ENCODE peak calls at places on chromosomes 5 and 9, in five cellular contexts. H is cardiac fibroblast, W is progenitor cell of endocrine pancreas, Z is NCI-H2081, Y is NCI-H446. Q is an unnamed sample.

GRCh38 chr5:136054133-136054996 is 25.6 kb downstream of the TGFBI start:
- DNase-seq in W (no peak), Y (no peak), H (peak; percentile 49), Z (no peak), Q (peak; percentile 85)

GRCh38 chr9:75185585-75186170 is 97.4 kb downstream of the OSTF1 start:
- DNase-seq in Z (no peak), Y (peak; percentile 58), H (peak; percentile 49), W (no peak), Q (no peak)

GRCh38 chr5:53994148-53994547 is 316.2 kb downstream of the ARL15 start:
- DNase-seq in W (no peak), H (peak; percentile 63), Z (no peak), Y (no peak), Q (peak; percentile 73)

GRCh38 chr5:151092750-151093149 is 11.9 kb upstream of the TNIP1 start:
- DNase-seq in Z (no peak), W (no peak), H (peak; percentile 60), Y (no peak), Q (peak; percentile 56)

GRCh38 chr5:164532226-164532937 is 1027.0 kb downstream of the MAT2B start:
- DNase-seq in W (no peak), Z (no peak), Y (peak; percentile 17), H (no peak), Q (no peak)

GRCh38 chr5:175243441-175243840 is 200.5 kb downstream of the DRD1 start:
- DNase-seq in H (no peak), Z (no peak), Y (no peak), W (no peak), Q (no peak)

GRCh38 chr9:130530932-130531331 is 48.4 kb upstream of the FUBP3 start:
- DNase-seq in Z (no peak), W (no peak), Y (peak; percentile 13), H (peak; percentile 82), Q (peak; percentile 36)

GRCh38 chr9:93897075-93897970 is 57.8 kb downstream of the BARX1 start:
- DNase-seq in Z (no peak), W (peak; percentile 8), H (no peak), Y (no peak), Q (no peak)

GRCh38 chr5:57302643-57303042 is 128.8 kb downstream of the GPBP1 start:
- DNase-seq in W (no peak), H (peak; percentile 42), Y (no peak), Z (no peak), Q (no peak)

GRCh38 chr5:1251678-1252580 is 26.7 kb downstream of the SLC6A18 start:
- DNase-seq in Z (no peak), W (no peak), H (no peak), Y (no peak), Q (no peak)

GRCh38 chr5:58240286-58240685 is 219.6 kb downstream of the PLK2 start:
- DNase-seq in Z (no peak), H (peak; percentile 30), Y (no peak), W (no peak), Q (no peak)

GRCh38 chr9:83625120-83625710 is 2.3 kb downstream of the IDNK start:
- DNase-seq in H (no peak), W (no peak), Z (no peak), Y (no peak), Q (no peak)

GRCh38 chr5:172778223-172778814 is 7.3 kb upstream of the DUSP1 start:
- DNase-seq in Z (no peak), W (peak; percentile 43), H (peak; percentile 75), Y (no peak), Q (peak; percentile 70)

GRCh38 chr5:135211083-135211790 is 177.2 kb upstream of the PITX1 start:
- DNase-seq in Z (no peak), W (no peak), Y (peak; percentile 7), H (no peak), Q (no peak)

GRCh38 chr9:123080444-123080843 is 47.0 kb downstream of the GPR21 start:
- DNase-seq in Y (no peak), H (no peak), Z (no peak), W (no peak), Q (no peak)

GRCh38 chr5:95020382-95020781 is 264.5 kb downstream of the MCTP1 start:
- DNase-seq in W (no peak), Z (no peak), Y (no peak), H (no peak), Q (no peak)

GRCh38 chr5:117889592-117889991 is 1098.8 kb downstream of the DTWD2 start:
- DNase-seq in Z (no peak), Y (no peak), W (no peak), H (peak; percentile 68), Q (peak; percentile 33)

GRCh38 chr5:180439911-180440769 is 54.0 kb upstream of the CNOT6 start:
- DNase-seq in Z (no peak), W (no peak), Y (no peak), H (no peak), Q (no peak)

GRCh38 chr5:53008751-53009150 is 19.6 kb downstream of the ITGA2 start:
- DNase-seq in Y (no peak), H (no peak), W (no peak), Z (no peak), Q (no peak)

GRCh38 chr5:135236951-135237791 is 161.9 kb downstream of the MACROH2A1 start:
- DNase-seq in W (no peak), H (no peak), Z (no peak), Y (peak; percentile 58), Q (no peak)

GRCh38 chr5:107373511-107374263 is 297.1 kb downstream of the EFNA5 start:
- DNase-seq in H (no peak), Z (no peak), Y (no peak), W (no peak), Q (no peak)

GRCh38 chr5:105146867-105147266 is 1584.3 kb upstream of the NUDT12 start:
- DNase-seq in Y (no peak), Z (no peak), W (no peak), H (no peak), Q (no peak)

GRCh38 chr9:88184986-88185385 is 46.7 kb upstream of the SPATA31C2 start:
- DNase-seq in W (no peak), Y (no peak), Z (no peak), H (no peak), Q (no peak)

GRCh38 chr5:99019812-99020697 is 91.2 kb upstream of the CHD1 start:
- DNase-seq in H (peak; percentile 86), Z (peak; percentile 0), Y (no peak), W (no peak), Q (peak; percentile 32)

GRCh38 chr5:2023196-2023595 is 140.5 kb upstream of the IRX4 start:
- DNase-seq in Z (no peak), Y (no peak), W (no peak), H (no peak), Q (no peak)

GRCh38 chr5:59621477-59621876 is 272.0 kb downstream of the PDE4D start:
- DNase-seq in Y (no peak), Z (no peak), W (no peak), H (no peak), Q (no peak)

GRCh38 chr5:88687253-88687955 is 195.6 kb downstream of the MEF2C start:
- DNase-seq in W (no peak), Y (no peak), H (no peak), Z (no peak), Q (no peak)

GRCh38 chr9:5931657-5932056 is 41.0 kb downstream of the MLANA start:
- DNase-seq in W (no peak), Z (no peak), Y (no peak), H (no peak), Q (no peak)

GRCh38 chr9:124559871-124560270 is 52.7 kb upstream of the NR5A1 start:
- DNase-seq in W (no peak), Z (no peak), H (peak; percentile 16), Y (no peak), Q (peak; percentile 28)

GRCh38 chr5:146368137-146368536 is 29.5 kb downstream of the POU4F3 start:
- DNase-seq in H (no peak), Y (no peak), W (no peak), Z (no peak), Q (no peak)

GRCh38 chr5:145791866-145792265 is 43.3 kb downstream of the PRELID2 start:
- DNase-seq in Y (no peak), W (no peak), Z (no peak), H (no peak), Q (no peak)

GRCh38 chr5:60141119-60141518 is 247.6 kb upstream of the PDE4D start:
- DNase-seq in Y (no peak), H (no peak), Z (no peak), W (no peak), Q (no peak)

GRCh38 chr5:133820516-133820915 is 147.9 kb downstream of the C5orf15 start:
- DNase-seq in Z (no peak), Y (no peak), H (peak; percentile 6), W (no peak), Q (no peak)

GRCh38 chr5:16179511-16179935 is at the start of gene MARCHF11:
- DNase-seq in Y (no peak), W (peak; percentile 25), H (no peak), Z (peak; percentile 91), Q (no peak)

GRCh38 chr5:165321912-165322311 is 1816.5 kb downstream of the MAT2B start:
- DNase-seq in Z (no peak), W (no peak), Y (no peak), H (peak; percentile 50), Q (peak; percentile 37)

GRCh38 chr5:129930221-129930620 is 26.0 kb downstream of the CHSY3 start:
- DNase-seq in Y (no peak), H (peak; percentile 29), W (no peak), Z (no peak), Q (no peak)

Q was measured in fibroblast of the conjunctiva.